ENCODE peak calls at places on chromosomes 12 and 14, in five cellular contexts. One of them, this sample, is unnamed.

GRCh38 chr14:85607571-85608219 is 77.8 kb downstream of the FLRT2 start:
- DNase-seq in transverse colon: no peak
- DNase-seq in hepatocyte: peak
- DNase-seq in AG10803: peak
- DNase-seq in WTC11: no peak
- DNase-seq in this sample: no peak

GRCh38 chr14:99603965-99604765 is at the start of gene CCDC85C:
- DNase-seq in WTC11: peak
- DNase-seq in hepatocyte: peak
- DNase-seq in AG10803: peak
- DNase-seq in transverse colon: peak
- DNase-seq in this sample: peak

GRCh38 chr12:130827432-130827831 is 11.6 kb downstream of the STX2 start:
- DNase-seq in hepatocyte: peak
- DNase-seq in WTC11: no peak
- DNase-seq in AG10803: peak
- DNase-seq in transverse colon: no peak
- DNase-seq in this sample: no peak

GRCh38 chr14:54902143-54902520 is 494 bp downstream of the GCH1 start:
- DNase-seq in hepatocyte: peak
- DNase-seq in WTC11: peak
- DNase-seq in AG10803: peak
- DNase-seq in transverse colon: peak
- DNase-seq in this sample: peak

GRCh38 chr12:33628087-33628486 is 188.5 kb upstream of the SYT10 start:
- DNase-seq in hepatocyte: no peak
- DNase-seq in WTC11: no peak
- DNase-seq in transverse colon: no peak
- DNase-seq in AG10803: no peak
- DNase-seq in this sample: no peak

GRCh38 chr14:100677152-100677924 is 49.4 kb upstream of the DLK1 start:
- DNase-seq in AG10803: peak
- DNase-seq in hepatocyte: peak
- DNase-seq in WTC11: peak
- DNase-seq in transverse colon: no peak
- DNase-seq in this sample: no peak

GRCh38 chr14:88551094-88551870 is 3.5 kb downstream of the PTPN21 start:
- DNase-seq in hepatocyte: peak
- DNase-seq in AG10803: peak
- DNase-seq in WTC11: peak
- DNase-seq in transverse colon: peak
- DNase-seq in this sample: peak

GRCh38 chr12:65878540-65878939 is 54.3 kb downstream of the HMGA2 start:
- DNase-seq in WTC11: peak
- DNase-seq in AG10803: peak
- DNase-seq in transverse colon: no peak
- DNase-seq in hepatocyte: peak
- DNase-seq in this sample: peak

GRCh38 chr14:47425302-47425701 is 250.1 kb downstream of the MDGA2 start:
- DNase-seq in transverse colon: no peak
- DNase-seq in AG10803: no peak
- DNase-seq in hepatocyte: no peak
- DNase-seq in WTC11: no peak
- DNase-seq in this sample: no peak

GRCh38 chr12:24195063-24195462 is 245.6 kb upstream of the SOX5 start:
- DNase-seq in hepatocyte: no peak
- DNase-seq in WTC11: no peak
- DNase-seq in AG10803: no peak
- DNase-seq in transverse colon: no peak
- DNase-seq in this sample: no peak

GRCh38 chr12:31959701-31960391 is 631 bp downstream of the RESF1 start:
- DNase-seq in AG10803: peak
- DNase-seq in hepatocyte: peak
- DNase-seq in transverse colon: peak
- DNase-seq in WTC11: peak
- DNase-seq in this sample: peak
- TF ChIP-seq CTCF in AG10803: peak
- TF ChIP-seq CTCF in hepatocyte: peak
- TF ChIP-seq CTCF in transverse colon: no peak
- TF ChIP-seq CTCF in WTC11: no peak
- TF ChIP-seq CTCF in this sample: no peak

GRCh38 chr14:71136386-71137060 is 229.3 kb downstream of the PCNX1 start:
- DNase-seq in AG10803: no peak
- DNase-seq in hepatocyte: no peak
- DNase-seq in WTC11: no peak
- DNase-seq in transverse colon: no peak
- DNase-seq in this sample: no peak

GRCh38 chr14:71135496-71135895 is 228.2 kb downstream of the PCNX1 start:
- DNase-seq in hepatocyte: no peak
- DNase-seq in transverse colon: no peak
- DNase-seq in WTC11: no peak
- DNase-seq in AG10803: no peak
- DNase-seq in this sample: no peak

GRCh38 chr14:71135911-71136310 is 228.7 kb downstream of the PCNX1 start:
- DNase-seq in WTC11: no peak
- DNase-seq in AG10803: no peak
- DNase-seq in hepatocyte: no peak
- DNase-seq in transverse colon: no peak
- DNase-seq in this sample: no peak

GRCh38 chr14:71130491-71131179 is 223.4 kb downstream of the PCNX1 start:
- DNase-seq in transverse colon: no peak
- DNase-seq in WTC11: no peak
- DNase-seq in hepatocyte: no peak
- DNase-seq in AG10803: peak
- DNase-seq in this sample: peak

DNA sequence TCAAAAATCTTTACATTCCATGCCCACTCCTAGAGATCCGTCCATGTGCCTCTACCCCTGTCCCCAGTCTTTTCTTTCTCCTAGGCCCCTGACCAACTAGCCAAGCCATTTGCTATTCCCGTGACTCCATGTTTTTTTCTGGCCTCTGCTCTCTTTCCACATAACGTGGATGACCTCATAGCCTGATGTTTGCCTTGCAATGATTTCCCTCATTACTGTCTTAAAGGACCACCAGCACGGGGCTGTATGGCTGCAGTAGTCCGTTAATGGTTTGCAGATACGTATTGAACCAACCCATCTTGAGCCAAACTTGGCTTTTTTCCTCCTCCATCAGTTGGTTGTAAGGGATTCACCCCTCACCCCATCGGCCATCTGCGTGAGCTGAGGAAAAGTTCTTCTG is 226.0 kb downstream of the PCNX1 start:
- DNase-seq in transverse colon: no peak
- DNase-seq in WTC11: no peak
- DNase-seq in hepatocyte: no peak
- DNase-seq in AG10803: no peak
- DNase-seq in this sample: no peak
- TF ChIP-seq CTCF in transverse colon: no peak
- TF ChIP-seq CTCF in WTC11: no peak
- TF ChIP-seq CTCF in hepatocyte: no peak
- TF ChIP-seq CTCF in AG10803: no peak
- TF ChIP-seq CTCF in this sample: no peak

GRCh38 chr12:20220339-20220738 is 148.0 kb upstream of the PDE3A start:
- DNase-seq in hepatocyte: peak
- DNase-seq in transverse colon: no peak
- DNase-seq in WTC11: peak
- DNase-seq in AG10803: peak
- DNase-seq in this sample: peak
- TF ChIP-seq CTCF in hepatocyte: peak
- TF ChIP-seq CTCF in transverse colon: no peak
- TF ChIP-seq CTCF in WTC11: no peak
- TF ChIP-seq CTCF in AG10803: peak
- TF ChIP-seq CTCF in this sample: no peak

GRCh38 chr12:55957106-55957859 is 8.6 kb downstream of the PMEL start:
- DNase-seq in transverse colon: peak
- DNase-seq in WTC11: no peak
- DNase-seq in hepatocyte: no peak
- DNase-seq in AG10803: no peak
- DNase-seq in this sample: peak

GRCh38 chr12:55955344-55955743 is 10.5 kb downstream of the PMEL start:
- DNase-seq in hepatocyte: no peak
- DNase-seq in WTC11: no peak
- DNase-seq in AG10803: no peak
- DNase-seq in transverse colon: no peak
- DNase-seq in this sample: no peak

DNA sequence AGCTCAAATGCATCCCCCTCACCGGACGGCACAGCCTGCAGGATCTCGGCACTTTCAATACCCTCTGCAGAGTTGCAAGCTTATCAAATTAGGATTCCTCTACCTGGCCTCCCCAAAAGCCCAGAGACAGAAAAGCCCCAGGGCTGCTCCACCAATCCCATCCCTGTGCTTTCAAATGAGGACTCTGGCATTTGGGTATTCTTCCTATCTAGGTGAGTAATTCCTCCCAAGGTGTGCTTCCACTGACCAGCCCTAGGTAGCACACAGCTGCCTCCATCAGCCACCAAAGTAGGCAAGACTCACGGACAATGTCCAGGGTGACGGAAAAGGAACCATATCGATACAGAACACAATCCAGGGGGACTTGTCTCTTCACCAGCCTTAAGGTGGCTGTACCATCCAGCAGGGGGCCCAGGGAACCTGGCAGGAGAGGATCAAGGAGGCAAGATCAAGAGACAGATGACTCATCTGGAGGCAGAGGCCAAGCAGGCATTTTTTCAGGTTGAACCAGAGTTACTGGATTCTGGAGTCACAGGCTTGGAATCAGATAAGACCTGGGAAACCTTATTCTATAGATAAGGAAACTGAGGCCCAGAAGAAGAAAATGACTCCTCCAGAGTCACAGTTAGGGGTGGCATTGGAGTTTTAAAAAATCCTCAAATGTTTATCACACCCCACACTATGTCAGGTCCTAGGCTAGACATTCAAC is 9.9 kb downstream of the PMEL start:
- DNase-seq in transverse colon: peak
- DNase-seq in hepatocyte: peak
- DNase-seq in AG10803: peak
- DNase-seq in WTC11: no peak
- DNase-seq in this sample: peak
- TF ChIP-seq CTCF in transverse colon: peak
- TF ChIP-seq CTCF in hepatocyte: peak
- TF ChIP-seq CTCF in AG10803: peak
- TF ChIP-seq CTCF in WTC11: no peak
- TF ChIP-seq CTCF in this sample: peak

GRCh38 chr14:76998777-76999366 is 29.6 kb downstream of the IRF2BPL start:
- DNase-seq in AG10803: no peak
- DNase-seq in WTC11: no peak
- DNase-seq in transverse colon: no peak
- DNase-seq in hepatocyte: peak
- DNase-seq in this sample: no peak
- TF ChIP-seq CTCF in AG10803: no peak
- TF ChIP-seq CTCF in WTC11: no peak
- TF ChIP-seq CTCF in transverse colon: no peak
- TF ChIP-seq CTCF in hepatocyte: no peak
- TF ChIP-seq CTCF in this sample: no peak

DNA sequence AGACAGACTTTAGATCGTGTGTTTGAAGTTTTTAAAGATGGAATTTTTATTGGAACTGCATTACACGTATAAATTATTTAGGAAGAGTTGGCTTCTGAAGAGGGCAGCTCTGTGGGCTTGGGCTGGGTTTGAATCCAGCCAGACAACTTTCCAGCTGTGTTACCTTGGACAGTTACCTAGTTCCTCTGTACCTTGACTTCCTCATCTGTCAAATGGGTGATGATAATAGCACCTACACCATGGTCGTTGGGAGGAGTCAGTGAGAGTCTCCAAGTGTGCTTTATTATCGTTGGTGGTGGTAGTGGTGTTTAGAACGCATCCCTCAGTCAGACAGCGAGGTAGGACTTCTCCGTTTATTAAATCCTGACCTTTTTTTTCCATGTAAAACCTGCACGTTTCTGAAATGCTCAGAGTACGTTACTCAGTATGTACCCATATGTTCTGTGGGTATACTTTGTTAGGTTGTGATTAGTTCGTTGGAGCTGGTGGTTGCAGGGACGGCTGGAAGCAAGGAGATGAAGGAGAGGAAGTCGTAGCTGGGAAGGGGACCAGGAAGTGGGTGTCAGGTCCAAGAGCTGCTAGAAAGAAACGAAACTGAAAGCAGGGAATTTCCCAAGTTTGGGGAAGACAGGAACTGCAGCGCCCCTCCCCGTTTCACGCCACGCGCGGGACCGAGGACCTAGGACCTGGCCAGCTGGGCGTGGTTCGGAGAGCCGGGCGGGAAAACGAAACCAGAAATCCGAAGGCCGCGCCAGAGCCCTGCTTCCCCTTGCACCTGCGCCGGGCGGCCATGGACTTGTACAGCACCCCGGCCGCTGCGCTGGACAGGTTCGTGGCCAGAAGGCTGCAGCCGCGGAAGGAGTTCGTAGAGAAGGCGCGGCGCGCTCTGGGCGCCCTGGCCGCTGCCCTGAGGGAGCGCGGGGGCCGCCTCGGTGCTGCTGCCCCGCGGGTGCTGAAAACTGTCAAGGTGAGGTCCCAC is at the start of gene OAS3:
- DNase-seq in AG10803: peak
- DNase-seq in transverse colon: peak
- DNase-seq in hepatocyte: peak
- DNase-seq in WTC11: peak
- DNase-seq in this sample: peak
- TF ChIP-seq CTCF in AG10803: no peak
- TF ChIP-seq CTCF in transverse colon: peak
- TF ChIP-seq CTCF in hepatocyte: no peak
- TF ChIP-seq CTCF in WTC11: no peak
- TF ChIP-seq CTCF in this sample: no peak

GRCh38 chr12:118064608-118065007 is 3.6 kb upstream of the WSB2 start:
- DNase-seq in transverse colon: no peak
- DNase-seq in AG10803: no peak
- DNase-seq in WTC11: peak
- DNase-seq in hepatocyte: no peak
- DNase-seq in this sample: no peak
- TF ChIP-seq CTCF in transverse colon: no peak
- TF ChIP-seq CTCF in AG10803: peak
- TF ChIP-seq CTCF in WTC11: peak
- TF ChIP-seq CTCF in hepatocyte: peak
- TF ChIP-seq CTCF in this sample: no peak

This sample was measured in Calu3.